ENCODE peak calls at places on chromosomes 7 and 10, in five cellular contexts. One of them, this sample, is unnamed.

GRCh38 chr7:2819161-2819953 is 24.8 kb downstream of the GNA12 start:
- DNase-seq in HCEC 1CT: no peak
- DNase-seq in activated naive CD8-positive, alpha-beta T cell treated with anti-CD3 and anti-CD28 coated beads, Interleukin-2, amount 50 U/mL, for 16 hours: no peak
- DNase-seq in H7: no peak
- DNase-seq in kidney epithelial cell: no peak
- DNase-seq in this sample: no peak

GRCh38 chr7:104156842-104157277 is 51.0 kb downstream of the ORC5 start:
- DNase-seq in H7: peak; percentile 8
- DNase-seq in HCEC 1CT: peak; percentile 41
- DNase-seq in kidney epithelial cell: peak; percentile 12
- DNase-seq in activated naive CD8-positive, alpha-beta T cell treated with anti-CD3 and anti-CD28 coated beads, Interleukin-2, amount 50 U/mL, for 16 hours: no peak
- DNase-seq in this sample: no peak

GRCh38 chr7:131733604-131734003 is 177.2 kb upstream of the PODXL start:
- DNase-seq in H7: peak; percentile 36
- DNase-seq in activated naive CD8-positive, alpha-beta T cell treated with anti-CD3 and anti-CD28 coated beads, Interleukin-2, amount 50 U/mL, for 16 hours: no peak
- DNase-seq in kidney epithelial cell: no peak
- DNase-seq in HCEC 1CT: no peak
- DNase-seq in this sample: no peak

GRCh38 chr7:117995850-117996650 is 122.8 kb upstream of the CTTNBP2 start:
- DNase-seq in activated naive CD8-positive, alpha-beta T cell treated with anti-CD3 and anti-CD28 coated beads, Interleukin-2, amount 50 U/mL, for 16 hours: no peak
- DNase-seq in H7: no peak
- DNase-seq in kidney epithelial cell: no peak
- DNase-seq in HCEC 1CT: peak; percentile 8
- DNase-seq in this sample: no peak

GRCh38 chr10:132848951-132849545 is 63.1 kb upstream of the NKX6-2 start:
- DNase-seq in kidney epithelial cell: no peak
- DNase-seq in H7: peak; percentile 54
- DNase-seq in HCEC 1CT: no peak
- DNase-seq in activated naive CD8-positive, alpha-beta T cell treated with anti-CD3 and anti-CD28 coated beads, Interleukin-2, amount 50 U/mL, for 16 hours: no peak
- DNase-seq in this sample: no peak

GRCh38 chr7:41027428-41028115 is 675.3 kb downstream of the INHBA start:
- DNase-seq in H7: no peak
- DNase-seq in activated naive CD8-positive, alpha-beta T cell treated with anti-CD3 and anti-CD28 coated beads, Interleukin-2, amount 50 U/mL, for 16 hours: no peak
- DNase-seq in kidney epithelial cell: peak; percentile 97
- DNase-seq in HCEC 1CT: peak; percentile 96
- DNase-seq in this sample: no peak

GRCh38 chr10:16116404-16117304 is 256.3 kb upstream of the MINDY3 start:
- DNase-seq in H7: peak; percentile 15
- DNase-seq in kidney epithelial cell: no peak
- DNase-seq in activated naive CD8-positive, alpha-beta T cell treated with anti-CD3 and anti-CD28 coated beads, Interleukin-2, amount 50 U/mL, for 16 hours: no peak
- DNase-seq in HCEC 1CT: no peak
- DNase-seq in this sample: peak; percentile 33

GRCh38 chr10:63555330-63555729 is 34.1 kb downstream of the REEP3 start:
- DNase-seq in H7: no peak
- DNase-seq in HCEC 1CT: no peak
- DNase-seq in activated naive CD8-positive, alpha-beta T cell treated with anti-CD3 and anti-CD28 coated beads, Interleukin-2, amount 50 U/mL, for 16 hours: no peak
- DNase-seq in kidney epithelial cell: no peak
- DNase-seq in this sample: no peak

GRCh38 chr10:89615824-89616223 is 29.2 kb downstream of the PANK1 start:
- DNase-seq in H7: no peak
- DNase-seq in activated naive CD8-positive, alpha-beta T cell treated with anti-CD3 and anti-CD28 coated beads, Interleukin-2, amount 50 U/mL, for 16 hours: no peak
- DNase-seq in kidney epithelial cell: no peak
- DNase-seq in HCEC 1CT: peak; percentile 67
- DNase-seq in this sample: no peak

GRCh38 chr7:14876194-14876593 is 26.4 kb downstream of the DGKB start:
- DNase-seq in HCEC 1CT: no peak
- DNase-seq in kidney epithelial cell: no peak
- DNase-seq in H7: no peak
- DNase-seq in activated naive CD8-positive, alpha-beta T cell treated with anti-CD3 and anti-CD28 coated beads, Interleukin-2, amount 50 U/mL, for 16 hours: no peak
- DNase-seq in this sample: no peak

GRCh38 chr7:140732436-140732835 is 35.9 kb downstream of the NDUFB2 start:
- DNase-seq in HCEC 1CT: no peak
- DNase-seq in kidney epithelial cell: no peak
- DNase-seq in activated naive CD8-positive, alpha-beta T cell treated with anti-CD3 and anti-CD28 coated beads, Interleukin-2, amount 50 U/mL, for 16 hours: no peak
- DNase-seq in H7: peak; percentile 34
- DNase-seq in this sample: peak; percentile 36